ENCODE peak calls at places on chromosomes 11 and 22, in nine cellular contexts. One of them, this sample, is unnamed.

GRCh38 chr11:13216019-13217006 is 61.3 kb upstream of the BMAL1 start:
- DNase-seq in left ventricle myocardium inferior: no peak
- DNase-seq in AG04449: peak
- DNase-seq in AG09309: peak
- DNase-seq in CD8-positive, alpha-beta memory T cell: no peak
- DNase-seq in body of pancreas: peak
- DNase-seq in foreskin fibroblast: peak
- DNase-seq in effector memory CD4-positive, alpha-beta T cell: no peak
- DNase-seq in astrocyte of the spinal cord: peak
- DNase-seq in this sample: peak

GRCh38 chr11:34890089-34890488 is 26.1 kb downstream of the APIP start:
- DNase-seq in body of pancreas: no peak
- DNase-seq in astrocyte of the spinal cord: no peak
- DNase-seq in AG09309: no peak
- DNase-seq in left ventricle myocardium inferior: no peak
- DNase-seq in AG04449: no peak
- DNase-seq in CD8-positive, alpha-beta memory T cell: no peak
- DNase-seq in effector memory CD4-positive, alpha-beta T cell: no peak
- DNase-seq in foreskin fibroblast: peak
- DNase-seq in this sample: no peak

GRCh38 chr11:60498853-60499252 is 6.3 kb downstream of the MS4A12 start:
- DNase-seq in effector memory CD4-positive, alpha-beta T cell: no peak
- DNase-seq in AG04449: no peak
- DNase-seq in left ventricle myocardium inferior: no peak
- DNase-seq in foreskin fibroblast: no peak
- DNase-seq in CD8-positive, alpha-beta memory T cell: no peak
- DNase-seq in astrocyte of the spinal cord: no peak
- DNase-seq in AG09309: no peak
- DNase-seq in body of pancreas: no peak
- DNase-seq in this sample: peak

GRCh38 chr22:28111501-28111900 is 192.4 kb upstream of the PITPNB start:
- DNase-seq in AG09309: peak
- DNase-seq in CD8-positive, alpha-beta memory T cell: no peak
- DNase-seq in astrocyte of the spinal cord: no peak
- DNase-seq in AG04449: no peak
- DNase-seq in left ventricle myocardium inferior: no peak
- DNase-seq in body of pancreas: no peak
- DNase-seq in effector memory CD4-positive, alpha-beta T cell: no peak
- DNase-seq in foreskin fibroblast: peak
- DNase-seq in this sample: peak

GRCh38 chr22:21621891-21622623 is 7.8 kb downstream of the YDJC start:
- DNase-seq in body of pancreas: no peak
- DNase-seq in foreskin fibroblast: peak
- DNase-seq in CD8-positive, alpha-beta memory T cell: no peak
- DNase-seq in AG04449: no peak
- DNase-seq in astrocyte of the spinal cord: no peak
- DNase-seq in AG09309: no peak
- DNase-seq in effector memory CD4-positive, alpha-beta T cell: no peak
- DNase-seq in left ventricle myocardium inferior: no peak
- DNase-seq in this sample: no peak

GRCh38 chr11:126357969-126358762 is 2.7 kb downstream of the ST3GAL4 start:
- DNase-seq in AG09309: no peak
- DNase-seq in effector memory CD4-positive, alpha-beta T cell: no peak
- DNase-seq in left ventricle myocardium inferior: peak
- DNase-seq in astrocyte of the spinal cord: no peak
- DNase-seq in foreskin fibroblast: no peak
- DNase-seq in body of pancreas: no peak
- DNase-seq in CD8-positive, alpha-beta memory T cell: no peak
- DNase-seq in AG04449: no peak
- DNase-seq in this sample: no peak

GRCh38 chr11:10946072-10946471 is 88.2 kb upstream of the ZBED5 start:
- DNase-seq in left ventricle myocardium inferior: no peak
- DNase-seq in effector memory CD4-positive, alpha-beta T cell: no peak
- DNase-seq in astrocyte of the spinal cord: no peak
- DNase-seq in foreskin fibroblast: no peak
- DNase-seq in body of pancreas: no peak
- DNase-seq in AG09309: no peak
- DNase-seq in AG04449: no peak
- DNase-seq in CD8-positive, alpha-beta memory T cell: no peak
- DNase-seq in this sample: no peak

GRCh38 chr11:40295466-40295865 is 1164.0 kb downstream of the LRRC4C start:
- DNase-seq in CD8-positive, alpha-beta memory T cell: no peak
- DNase-seq in AG09309: no peak
- DNase-seq in effector memory CD4-positive, alpha-beta T cell: no peak
- DNase-seq in astrocyte of the spinal cord: no peak
- DNase-seq in left ventricle myocardium inferior: no peak
- DNase-seq in body of pancreas: no peak
- DNase-seq in foreskin fibroblast: no peak
- DNase-seq in AG04449: no peak
- DNase-seq in this sample: no peak

GRCh38 chr11:77101043-77101537 is 1.6 kb upstream of the OMP start:
- DNase-seq in body of pancreas: no peak
- DNase-seq in AG04449: no peak
- DNase-seq in effector memory CD4-positive, alpha-beta T cell: no peak
- DNase-seq in AG09309: no peak
- DNase-seq in CD8-positive, alpha-beta memory T cell: no peak
- DNase-seq in foreskin fibroblast: peak
- DNase-seq in astrocyte of the spinal cord: peak
- DNase-seq in left ventricle myocardium inferior: no peak
- DNase-seq in this sample: no peak

GRCh38 chr22:43466710-43467109 is 54.9 kb downstream of the MPPED1 start:
- DNase-seq in foreskin fibroblast: no peak
- DNase-seq in astrocyte of the spinal cord: no peak
- DNase-seq in AG04449: no peak
- DNase-seq in left ventricle myocardium inferior: no peak
- DNase-seq in AG09309: no peak
- DNase-seq in body of pancreas: no peak
- DNase-seq in CD8-positive, alpha-beta memory T cell: no peak
- DNase-seq in effector memory CD4-positive, alpha-beta T cell: no peak
- DNase-seq in this sample: no peak

GRCh38 chr11:64247729-64248531 is 1.2 kb upstream of the PPP1R14B start:
- DNase-seq in AG09309: no peak
- DNase-seq in astrocyte of the spinal cord: no peak
- DNase-seq in left ventricle myocardium inferior: no peak
- DNase-seq in body of pancreas: no peak
- DNase-seq in effector memory CD4-positive, alpha-beta T cell: no peak
- DNase-seq in AG04449: no peak
- DNase-seq in foreskin fibroblast: no peak
- DNase-seq in CD8-positive, alpha-beta memory T cell: no peak
- DNase-seq in this sample: no peak

GRCh38 chr11:68862426-68862825 is 20.7 kb upstream of the CPT1A start:
- DNase-seq in foreskin fibroblast: no peak
- DNase-seq in effector memory CD4-positive, alpha-beta T cell: no peak
- DNase-seq in astrocyte of the spinal cord: no peak
- DNase-seq in CD8-positive, alpha-beta memory T cell: no peak
- DNase-seq in AG04449: no peak
- DNase-seq in AG09309: no peak
- DNase-seq in left ventricle myocardium inferior: no peak
- DNase-seq in body of pancreas: no peak
- DNase-seq in this sample: no peak

GRCh38 chr22:22342697-22343602 is 98.4 kb downstream of the VPREB1 start:
- DNase-seq in left ventricle myocardium inferior: peak
- DNase-seq in foreskin fibroblast: peak
- DNase-seq in AG09309: no peak
- DNase-seq in astrocyte of the spinal cord: peak
- DNase-seq in effector memory CD4-positive, alpha-beta T cell: peak
- DNase-seq in AG04449: no peak
- DNase-seq in CD8-positive, alpha-beta memory T cell: peak
- DNase-seq in body of pancreas: peak
- DNase-seq in this sample: peak

GRCh38 chr11:112025682-112026081 is 474 bp downstream of the DLAT start:
- DNase-seq in left ventricle myocardium inferior: no peak
- DNase-seq in AG04449: no peak
- DNase-seq in AG09309: no peak
- DNase-seq in body of pancreas: no peak
- DNase-seq in CD8-positive, alpha-beta memory T cell: peak
- DNase-seq in foreskin fibroblast: peak
- DNase-seq in effector memory CD4-positive, alpha-beta T cell: no peak
- DNase-seq in astrocyte of the spinal cord: peak
- DNase-seq in this sample: no peak

GRCh38 chr11:10918698-10919097 is 60.8 kb upstream of the ZBED5 start:
- DNase-seq in left ventricle myocardium inferior: no peak
- DNase-seq in effector memory CD4-positive, alpha-beta T cell: no peak
- DNase-seq in AG09309: no peak
- DNase-seq in AG04449: no peak
- DNase-seq in astrocyte of the spinal cord: no peak
- DNase-seq in foreskin fibroblast: no peak
- DNase-seq in CD8-positive, alpha-beta memory T cell: no peak
- DNase-seq in body of pancreas: no peak
- DNase-seq in this sample: no peak

GRCh38 chr22:22787805-22788459 is 99.7 kb upstream of the IGLL5 start:
- DNase-seq in astrocyte of the spinal cord: peak
- DNase-seq in effector memory CD4-positive, alpha-beta T cell: peak
- DNase-seq in CD8-positive, alpha-beta memory T cell: peak
- DNase-seq in AG04449: no peak
- DNase-seq in body of pancreas: peak
- DNase-seq in foreskin fibroblast: peak
- DNase-seq in left ventricle myocardium inferior: peak
- DNase-seq in AG09309: peak
- DNase-seq in this sample: peak

GRCh38 chr11:86148339-86148738 is 79.5 kb upstream of the PICALM start:
- DNase-seq in effector memory CD4-positive, alpha-beta T cell: no peak
- DNase-seq in body of pancreas: no peak
- DNase-seq in AG09309: no peak
- DNase-seq in astrocyte of the spinal cord: no peak
- DNase-seq in CD8-positive, alpha-beta memory T cell: no peak
- DNase-seq in AG04449: no peak
- DNase-seq in left ventricle myocardium inferior: no peak
- DNase-seq in foreskin fibroblast: no peak
- DNase-seq in this sample: no peak

DNA sequence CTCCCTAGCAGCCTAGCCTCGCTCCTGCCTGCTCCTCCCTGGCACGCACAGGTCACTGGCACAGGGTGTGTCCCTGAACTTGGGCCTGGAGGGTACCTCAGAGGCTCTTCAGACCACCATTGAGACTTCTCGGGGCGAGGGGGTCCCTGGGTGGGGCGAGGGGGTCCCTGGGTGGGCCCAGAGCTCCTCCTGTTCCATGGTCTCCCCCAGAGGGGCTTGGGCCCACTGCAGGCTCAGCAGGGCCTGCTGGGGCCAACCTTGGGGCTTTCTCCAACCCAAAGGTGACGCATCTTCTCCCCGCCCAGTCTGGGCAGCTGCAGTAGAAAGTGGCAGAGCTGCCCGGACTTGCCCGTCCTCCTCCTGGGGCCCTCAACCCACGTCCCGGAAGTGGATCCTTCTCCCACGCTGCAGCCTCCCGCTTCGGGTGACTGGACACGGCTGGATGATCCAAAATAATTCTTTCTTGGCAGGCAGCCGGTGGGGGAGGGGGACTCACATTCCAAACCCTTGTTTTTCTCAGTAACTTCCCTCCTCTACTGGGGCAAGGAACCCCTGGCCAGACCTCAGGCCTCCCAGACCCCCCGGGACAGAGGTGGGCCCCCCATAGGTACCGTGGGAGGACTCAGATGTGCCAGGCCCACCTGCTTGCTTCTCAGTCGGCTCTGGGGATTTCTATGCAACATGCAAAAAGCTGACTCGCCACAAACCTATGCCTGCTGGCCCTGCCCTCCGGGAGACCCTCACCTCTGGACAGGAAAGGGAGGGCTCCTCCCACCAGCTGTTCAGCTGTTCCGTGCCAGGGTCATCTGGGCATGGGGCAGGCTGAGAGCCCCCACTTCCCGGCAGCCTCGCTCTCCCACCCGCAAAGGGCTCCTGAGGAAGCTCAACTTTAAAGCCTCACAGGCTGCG is 1.5 kb downstream of the PLXNB2 start:
- DNase-seq in astrocyte of the spinal cord: peak
- DNase-seq in effector memory CD4-positive, alpha-beta T cell: no peak
- DNase-seq in left ventricle myocardium inferior: peak
- DNase-seq in body of pancreas: peak
- DNase-seq in AG04449: peak
- DNase-seq in foreskin fibroblast: peak
- DNase-seq in CD8-positive, alpha-beta memory T cell: no peak
- DNase-seq in AG09309: peak
- DNase-seq in this sample: peak
- H3K4me3 ChIP-seq in astrocyte of the spinal cord: peak
- H3K4me3 ChIP-seq in effector memory CD4-positive, alpha-beta T cell: no peak
- H3K4me3 ChIP-seq in left ventricle myocardium inferior: peak
- H3K4me3 ChIP-seq in body of pancreas: peak
- H3K4me3 ChIP-seq in AG04449: peak
- H3K4me3 ChIP-seq in foreskin fibroblast: peak
- H3K4me3 ChIP-seq in CD8-positive, alpha-beta memory T cell: no peak
- H3K4me3 ChIP-seq in AG09309: peak
- H3K4me3 ChIP-seq in this sample: peak

DNA sequence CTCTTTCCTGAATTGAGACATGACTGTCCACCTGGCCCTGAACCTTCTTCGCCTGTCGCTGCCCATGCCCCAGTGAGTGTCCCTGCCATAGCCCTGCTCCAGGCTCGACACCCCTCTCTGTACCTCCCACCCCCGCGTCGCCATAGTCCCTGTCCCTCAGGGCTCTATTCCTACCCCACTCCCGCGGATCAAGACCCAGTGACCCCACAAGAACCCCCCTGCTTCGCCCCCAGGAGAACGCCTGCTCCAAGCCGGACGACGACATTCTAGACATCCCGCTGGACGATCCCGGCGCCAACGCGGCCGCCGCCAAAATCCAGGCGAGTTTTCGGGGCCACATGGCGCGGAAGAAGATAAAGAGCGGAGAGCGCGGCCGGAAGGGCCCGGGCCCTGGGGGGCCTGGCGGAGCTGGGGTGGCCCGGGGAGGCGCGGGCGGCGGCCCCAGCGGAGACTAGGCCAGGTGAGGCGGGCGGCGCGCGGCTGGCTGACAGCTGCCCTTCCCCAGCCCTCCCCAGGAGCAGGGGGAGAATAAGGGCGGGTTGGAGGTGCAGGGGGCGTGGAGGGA is 5.6 kb downstream of the NRGN start:
- DNase-seq in astrocyte of the spinal cord: no peak
- DNase-seq in foreskin fibroblast: no peak
- DNase-seq in CD8-positive, alpha-beta memory T cell: no peak
- DNase-seq in effector memory CD4-positive, alpha-beta T cell: no peak
- DNase-seq in body of pancreas: no peak
- DNase-seq in left ventricle myocardium inferior: no peak
- DNase-seq in AG09309: no peak
- DNase-seq in AG04449: no peak
- DNase-seq in this sample: no peak
- H3K4me3 ChIP-seq in astrocyte of the spinal cord: peak
- H3K4me3 ChIP-seq in foreskin fibroblast: no peak
- H3K4me3 ChIP-seq in CD8-positive, alpha-beta memory T cell: no peak
- H3K4me3 ChIP-seq in effector memory CD4-positive, alpha-beta T cell: peak
- H3K4me3 ChIP-seq in body of pancreas: no peak
- H3K4me3 ChIP-seq in left ventricle myocardium inferior: peak
- H3K4me3 ChIP-seq in AG09309: peak
- H3K4me3 ChIP-seq in AG04449: peak
- H3K4me3 ChIP-seq in this sample: no peak

GRCh38 chr11:7485854-7486425 is 634 bp downstream of the OLFML1 start:
- DNase-seq in AG09309: no peak
- DNase-seq in astrocyte of the spinal cord: no peak
- DNase-seq in effector memory CD4-positive, alpha-beta T cell: no peak
- DNase-seq in AG04449: no peak
- DNase-seq in foreskin fibroblast: peak
- DNase-seq in left ventricle myocardium inferior: no peak
- DNase-seq in body of pancreas: no peak
- DNase-seq in CD8-positive, alpha-beta memory T cell: no peak
- DNase-seq in this sample: no peak
- H3K4me3 ChIP-seq in AG09309: peak
- H3K4me3 ChIP-seq in astrocyte of the spinal cord: no peak
- H3K4me3 ChIP-seq in effector memory CD4-positive, alpha-beta T cell: no peak
- H3K4me3 ChIP-seq in AG04449: peak
- H3K4me3 ChIP-seq in foreskin fibroblast: peak
- H3K4me3 ChIP-seq in left ventricle myocardium inferior: peak
- H3K4me3 ChIP-seq in body of pancreas: no peak
- H3K4me3 ChIP-seq in CD8-positive, alpha-beta memory T cell: no peak
- H3K4me3 ChIP-seq in this sample: no peak

GRCh38 chr22:39928556-39929401 is 27.9 kb downstream of the GRAP2 start:
- DNase-seq in foreskin fibroblast: no peak
- DNase-seq in astrocyte of the spinal cord: no peak
- DNase-seq in AG09309: no peak
- DNase-seq in CD8-positive, alpha-beta memory T cell: no peak
- DNase-seq in left ventricle myocardium inferior: no peak
- DNase-seq in body of pancreas: no peak
- DNase-seq in AG04449: no peak
- DNase-seq in effector memory CD4-positive, alpha-beta T cell: no peak
- DNase-seq in this sample: no peak
- H3K4me3 ChIP-seq in foreskin fibroblast: no peak
- H3K4me3 ChIP-seq in astrocyte of the spinal cord: no peak
- H3K4me3 ChIP-seq in AG09309: no peak
- H3K4me3 ChIP-seq in CD8-positive, alpha-beta memory T cell: peak
- H3K4me3 ChIP-seq in left ventricle myocardium inferior: no peak
- H3K4me3 ChIP-seq in body of pancreas: no peak
- H3K4me3 ChIP-seq in AG04449: no peak
- H3K4me3 ChIP-seq in effector memory CD4-positive, alpha-beta T cell: no peak
- H3K4me3 ChIP-seq in this sample: no peak

This sample was measured in MG63.